ENCODE peak calls at places on chromosomes 16 and 17, in nine cellular contexts. One of them, this sample, is unnamed.

GRCh38 chr17:69525920-69526841 is 111.7 kb downstream of the MAP2K6 start:
- DNase-seq in GM06990: no peak
- DNase-seq in NB4: peak
- DNase-seq in AG04449: no peak
- DNase-seq in uterus: peak
- DNase-seq in mucosa of descending colon: no peak
- DNase-seq in body of pancreas: peak
- DNase-seq in AG10803: peak
- DNase-seq in epithelial cell of esophagus: peak
- DNase-seq in this sample: peak

GRCh38 chr16:30725465-30725792 is 22.8 kb upstream of the PHKG2 start:
- DNase-seq in uterus: no peak
- DNase-seq in body of pancreas: no peak
- DNase-seq in AG04449: no peak
- DNase-seq in epithelial cell of esophagus: no peak
- DNase-seq in GM06990: no peak
- DNase-seq in AG10803: no peak
- DNase-seq in NB4: no peak
- DNase-seq in mucosa of descending colon: no peak
- DNase-seq in this sample: no peak

GRCh38 chr17:752620-753219 is 656 bp upstream of the GEMIN4 start:
- DNase-seq in NB4: peak
- DNase-seq in mucosa of descending colon: peak
- DNase-seq in AG10803: peak
- DNase-seq in body of pancreas: peak
- DNase-seq in GM06990: no peak
- DNase-seq in uterus: peak
- DNase-seq in AG04449: no peak
- DNase-seq in epithelial cell of esophagus: peak
- DNase-seq in this sample: peak

GRCh38 chr17:68033636-68034451 is 1.7 kb upstream of the KPNA2 start:
- DNase-seq in NB4: peak
- DNase-seq in AG04449: no peak
- DNase-seq in body of pancreas: no peak
- DNase-seq in mucosa of descending colon: no peak
- DNase-seq in AG10803: peak
- DNase-seq in epithelial cell of esophagus: peak
- DNase-seq in uterus: no peak
- DNase-seq in GM06990: no peak
- DNase-seq in this sample: peak

GRCh38 chr17:74351552-74352210 is 10.0 kb downstream of the BTBD17 start:
- DNase-seq in mucosa of descending colon: no peak
- DNase-seq in uterus: no peak
- DNase-seq in NB4: no peak
- DNase-seq in AG04449: no peak
- DNase-seq in GM06990: no peak
- DNase-seq in body of pancreas: no peak
- DNase-seq in AG10803: no peak
- DNase-seq in epithelial cell of esophagus: no peak
- DNase-seq in this sample: no peak

GRCh38 chr17:43723697-43724359 is 34.8 kb downstream of the SOST start:
- DNase-seq in epithelial cell of esophagus: peak
- DNase-seq in body of pancreas: peak
- DNase-seq in mucosa of descending colon: no peak
- DNase-seq in GM06990: no peak
- DNase-seq in uterus: no peak
- DNase-seq in AG04449: no peak
- DNase-seq in NB4: peak
- DNase-seq in AG10803: peak
- DNase-seq in this sample: no peak

GRCh38 chr17:511833-512251 is 159.2 kb upstream of the RPH3AL start:
- DNase-seq in epithelial cell of esophagus: peak
- DNase-seq in AG10803: peak
- DNase-seq in GM06990: no peak
- DNase-seq in mucosa of descending colon: no peak
- DNase-seq in AG04449: no peak
- DNase-seq in uterus: no peak
- DNase-seq in NB4: no peak
- DNase-seq in body of pancreas: no peak
- DNase-seq in this sample: no peak

GRCh38 chr17:17151962-17152361 is 54.2 kb downstream of the PLD6 start:
- DNase-seq in mucosa of descending colon: peak
- DNase-seq in uterus: peak
- DNase-seq in AG04449: peak
- DNase-seq in body of pancreas: peak
- DNase-seq in GM06990: no peak
- DNase-seq in NB4: no peak
- DNase-seq in epithelial cell of esophagus: peak
- DNase-seq in AG10803: peak
- DNase-seq in this sample: peak

GRCh38 chr16:2473999-2474876 is 689 bp upstream of the TBC1D24 start:
- DNase-seq in body of pancreas: peak
- DNase-seq in NB4: peak
- DNase-seq in GM06990: peak
- DNase-seq in AG04449: no peak
- DNase-seq in uterus: no peak
- DNase-seq in AG10803: peak
- DNase-seq in mucosa of descending colon: peak
- DNase-seq in epithelial cell of esophagus: peak
- DNase-seq in this sample: no peak

GRCh38 chr17:42797067-42798007 is 1.2 kb downstream of the COA3 start:
- DNase-seq in body of pancreas: peak
- DNase-seq in NB4: no peak
- DNase-seq in mucosa of descending colon: no peak
- DNase-seq in GM06990: no peak
- DNase-seq in uterus: no peak
- DNase-seq in AG10803: no peak
- DNase-seq in AG04449: no peak
- DNase-seq in epithelial cell of esophagus: peak
- DNase-seq in this sample: no peak

DNA sequence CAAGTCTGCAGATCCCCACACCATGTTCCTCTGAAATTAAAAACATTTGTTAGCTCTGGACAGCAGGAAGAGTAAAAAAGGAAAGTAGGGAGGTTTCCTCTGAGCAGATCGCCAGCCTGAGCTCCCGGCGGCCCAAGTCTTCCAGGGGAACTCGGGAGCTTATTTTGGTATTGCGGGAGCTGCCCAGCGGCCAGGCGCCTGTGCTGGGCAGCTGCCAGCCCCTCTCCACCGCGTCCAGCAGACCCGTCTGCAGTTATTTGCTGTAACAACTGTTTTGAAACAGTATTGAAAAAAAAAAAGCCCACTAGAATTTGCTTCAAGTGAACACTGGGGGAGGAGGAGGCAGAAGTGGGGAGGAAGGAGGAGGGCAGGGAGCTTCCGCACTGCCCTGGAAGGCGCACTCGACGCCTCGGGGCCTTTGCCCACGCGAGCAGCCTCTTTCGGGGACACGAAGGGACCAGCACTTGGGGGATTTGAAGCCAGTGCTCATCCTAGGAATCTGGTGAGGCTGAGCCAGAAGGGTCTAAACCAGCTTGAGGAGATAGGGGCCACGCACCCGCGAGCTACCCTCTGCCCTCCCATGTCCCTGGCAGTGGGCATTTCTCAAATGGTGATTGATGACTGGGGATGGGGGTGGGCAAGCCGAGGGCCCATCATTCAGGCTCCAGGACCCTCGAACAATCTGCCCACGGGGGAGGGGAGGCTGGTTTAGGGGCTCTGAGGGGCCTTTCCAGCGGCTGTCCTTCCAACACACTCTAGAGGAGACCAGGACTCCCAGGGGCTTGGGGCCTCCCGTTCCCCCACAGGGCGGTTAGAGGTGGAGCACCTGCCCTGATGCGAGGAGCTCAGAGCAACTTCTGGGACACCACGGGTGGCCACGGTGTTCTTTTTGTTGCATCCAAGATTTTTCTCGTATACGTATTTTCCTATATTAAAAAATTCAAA is 3.0 kb upstream of the BAHCC1 start:
- DNase-seq in NB4: no peak
- DNase-seq in uterus: peak
- DNase-seq in AG10803: peak
- DNase-seq in GM06990: no peak
- DNase-seq in AG04449: no peak
- DNase-seq in mucosa of descending colon: no peak
- DNase-seq in body of pancreas: no peak
- DNase-seq in epithelial cell of esophagus: no peak
- DNase-seq in this sample: no peak
- H3K4me3 ChIP-seq in NB4: peak
- H3K4me3 ChIP-seq in uterus: peak
- H3K4me3 ChIP-seq in AG10803: peak
- H3K4me3 ChIP-seq in GM06990: peak
- H3K4me3 ChIP-seq in AG04449: peak
- H3K4me3 ChIP-seq in mucosa of descending colon: no peak
- H3K4me3 ChIP-seq in body of pancreas: peak
- H3K4me3 ChIP-seq in epithelial cell of esophagus: peak
- H3K4me3 ChIP-seq in this sample: peak

GRCh38 chr16:81140930-81141780 is 45.0 kb upstream of the GCSH start:
- DNase-seq in mucosa of descending colon: no peak
- DNase-seq in epithelial cell of esophagus: peak
- DNase-seq in GM06990: no peak
- DNase-seq in body of pancreas: no peak
- DNase-seq in NB4: peak
- DNase-seq in AG10803: no peak
- DNase-seq in uterus: no peak
- DNase-seq in AG04449: no peak
- DNase-seq in this sample: no peak
- TF ChIP-seq CTCF in mucosa of descending colon: no peak
- TF ChIP-seq CTCF in epithelial cell of esophagus: peak
- TF ChIP-seq CTCF in GM06990: peak
- TF ChIP-seq CTCF in body of pancreas: no peak
- TF ChIP-seq CTCF in NB4: peak
- TF ChIP-seq CTCF in AG10803: peak
- TF ChIP-seq CTCF in uterus: no peak
- TF ChIP-seq CTCF in AG04449: peak
- TF ChIP-seq CTCF in this sample: peak

DNA sequence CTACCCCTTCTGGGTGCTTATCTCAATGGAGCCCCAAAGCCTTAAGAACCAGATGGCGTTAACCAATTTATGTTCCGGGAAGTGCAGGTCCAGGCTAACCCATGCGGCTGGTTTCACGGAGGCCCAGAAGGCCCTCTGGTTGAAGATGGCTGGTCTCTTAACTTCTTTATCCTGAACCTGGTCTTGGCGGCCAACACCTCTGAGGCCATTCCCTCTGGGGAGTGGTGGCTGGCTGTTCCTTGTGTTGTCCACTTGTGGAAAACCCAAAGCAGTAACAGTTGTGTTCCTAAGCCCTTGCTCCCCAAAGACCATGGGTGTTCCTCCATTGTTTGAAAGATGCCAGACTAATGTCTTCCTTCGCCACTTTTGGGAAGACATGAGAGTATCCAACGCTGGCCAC is 1.5 kb downstream of the CDYL2 start:
- DNase-seq in GM06990: no peak
- DNase-seq in body of pancreas: no peak
- DNase-seq in NB4: no peak
- DNase-seq in epithelial cell of esophagus: no peak
- DNase-seq in AG10803: no peak
- DNase-seq in AG04449: no peak
- DNase-seq in mucosa of descending colon: no peak
- DNase-seq in uterus: no peak
- DNase-seq in this sample: no peak
- H3K4me3 ChIP-seq in GM06990: peak
- H3K4me3 ChIP-seq in body of pancreas: no peak
- H3K4me3 ChIP-seq in NB4: no peak
- H3K4me3 ChIP-seq in epithelial cell of esophagus: no peak
- H3K4me3 ChIP-seq in AG10803: peak
- H3K4me3 ChIP-seq in AG04449: peak
- H3K4me3 ChIP-seq in mucosa of descending colon: no peak
- H3K4me3 ChIP-seq in uterus: no peak
- H3K4me3 ChIP-seq in this sample: peak

DNA sequence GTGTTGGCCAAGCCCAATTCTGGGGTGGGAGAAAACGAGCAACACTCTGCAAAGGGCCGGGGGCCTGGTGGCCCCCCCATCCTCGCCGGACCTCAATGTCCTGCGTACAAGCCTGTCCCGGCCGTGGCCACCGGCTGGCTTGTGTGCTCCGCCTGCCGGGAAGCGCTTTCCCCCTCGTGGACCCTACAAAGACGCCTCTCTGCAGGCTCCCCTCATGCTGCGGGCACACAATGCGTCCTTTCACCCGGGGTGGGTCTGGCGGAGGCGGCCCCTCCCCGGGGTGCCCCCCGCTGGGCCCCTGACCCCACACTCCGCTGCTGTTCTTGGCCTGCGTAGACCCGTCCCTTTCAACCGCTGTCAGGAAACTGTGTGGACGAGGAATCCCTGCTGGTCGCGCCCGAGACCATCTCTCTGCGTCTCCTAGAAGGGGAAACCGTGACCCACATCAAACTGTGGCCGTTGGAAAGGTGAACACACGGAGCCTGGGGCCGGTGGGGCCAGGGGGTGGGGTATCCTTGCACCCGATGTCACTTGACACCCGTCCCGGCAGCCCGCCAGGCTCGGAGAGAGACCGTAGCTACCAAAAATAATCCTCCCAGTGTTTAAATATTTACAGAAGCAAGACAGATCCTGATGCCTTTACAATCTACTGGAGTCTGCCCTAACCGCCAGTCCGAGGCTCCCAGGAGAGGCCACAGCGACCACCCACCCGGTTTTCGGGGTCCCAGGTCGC is 43.6 kb downstream of the TBC1D16 start:
- DNase-seq in NB4: no peak
- DNase-seq in uterus: no peak
- DNase-seq in AG04449: no peak
- DNase-seq in GM06990: no peak
- DNase-seq in mucosa of descending colon: peak
- DNase-seq in body of pancreas: no peak
- DNase-seq in AG10803: no peak
- DNase-seq in epithelial cell of esophagus: no peak
- DNase-seq in this sample: no peak
- TF ChIP-seq CTCF in NB4: no peak
- TF ChIP-seq CTCF in uterus: no peak
- TF ChIP-seq CTCF in AG04449: no peak
- TF ChIP-seq CTCF in GM06990: no peak
- TF ChIP-seq CTCF in mucosa of descending colon: peak
- TF ChIP-seq CTCF in body of pancreas: no peak
- TF ChIP-seq CTCF in AG10803: no peak
- TF ChIP-seq CTCF in epithelial cell of esophagus: no peak
- TF ChIP-seq CTCF in this sample: no peak